ENCODE peak calls at places on chromosomes 16 and 17, in four cellular contexts. F is K562, L is GM12892, V is GM12878. K is an unnamed sample.

GRCh38 chr17:44043326-44043725 is 23.1 kb downstream of the LSM12 start:
- DNase-seq in F (no peak), L (no peak), V (no peak), K (no peak)

GRCh38 chr17:56593073-56593740 is at the start of gene NOG:
- DNase-seq in F (no peak), L (peak), V (no peak), K (peak)

GRCh38 chr17:63634816-63635215 is 12.6 kb downstream of the MAP3K3 start:
- DNase-seq in F (no peak), L (no peak), V (no peak), K (no peak)

GRCh38 chr16:72013888-72014538 is 5.5 kb downstream of the DHODH start:
- DNase-seq in F (peak), L (no peak), V (no peak), K (no peak)

GRCh38 chr16:27853651-27854050 is 209.9 kb downstream of the GSG1L start:
- DNase-seq in F (no peak), L (no peak), V (no peak), K (no peak)

GRCh38 chr17:5506307-5506706 is 19.9 kb downstream of the MIS12 start:
- DNase-seq in F (no peak), L (no peak), V (no peak), K (no peak)

GRCh38 chr16:69709456-69710084 is 16.8 kb downstream of the NQO1 start:
- DNase-seq in F (peak), L (no peak), V (peak), K (no peak)

GRCh38 chr16:72815348-72816318 is 232.3 kb downstream of the ZFHX3 start:
- DNase-seq in F (no peak), L (no peak), V (peak), K (no peak)

GRCh38 chr17:8479431-8479947 is 43.8 kb downstream of the NDEL1 start:
- DNase-seq in F (no peak), L (no peak), V (no peak), K (no peak)

GRCh38 chr17:74182041-74182783 is 21.3 kb upstream of the RPL38 start:
- DNase-seq in F (no peak), L (no peak), V (no peak), K (no peak)

GRCh38 chr16:23080329-23080728 is 68.9 kb downstream of the USP31 start:
- DNase-seq in F (no peak), L (no peak), V (no peak), K (no peak)

GRCh38 chr17:59521465-59522126 is 43.8 kb upstream of the DHX40 start:
- DNase-seq in F (peak), L (peak), V (peak), K (peak)

GRCh38 chr16:87806246-87806607 is 40.4 kb upstream of the KLHDC4 start:
- DNase-seq in F (no peak), L (no peak), V (no peak), K (no peak)

GRCh38 chr17:72008236-72008874 is 112.5 kb upstream of the SOX9 start:
- DNase-seq in F (no peak), L (no peak), V (no peak), K (no peak)

GRCh38 chr16:88472637-88473205 is 19.6 kb downstream of the ZFPM1 start:
- DNase-seq in F (no peak), L (no peak), V (no peak), K (no peak)

GRCh38 chr16:935684-936083 is 35.1 kb downstream of the LMF1 start:
- DNase-seq in F (no peak), L (no peak), V (no peak), K (no peak)

GRCh38 chr17:1100382-1100781 is 79.4 kb downstream of the ABR start:
- DNase-seq in F (no peak), L (no peak), V (no peak), K (no peak)

GRCh38 chr17:61593404-61593803 is 2.4 kb upstream of the NACA2 start:
- DNase-seq in F (no peak), L (no peak), V (no peak), K (no peak)

GRCh38 chr16:35398208-35398607 is 1938.8 kb downstream of the TP53TG3F start:
- DNase-seq in F (no peak), L (no peak), V (no peak), K (no peak)

GRCh38 chr16:11316331-11317015 is 28.8 kb upstream of the RMI2 start:
- DNase-seq in F (no peak), L (no peak), V (no peak), K (no peak)

GRCh38 chr16:866252-866651 is 65.7 kb upstream of the GNG13 start:
- DNase-seq in F (no peak), L (no peak), V (no peak), K (no peak)

GRCh38 chr16:66551362-66551761 is 1.0 kb upstream of the CKLF start:
- DNase-seq in F (peak), L (no peak), V (peak), K (peak)

GRCh38 chr17:51046527-51047384 is 73.9 kb downstream of the SPAG9 start:
- DNase-seq in F (no peak), L (no peak), V (no peak), K (no peak)

GRCh38 chr17:31310260-31310659 is 3.6 kb downstream of the EVI2B start:
- DNase-seq in F (no peak), L (no peak), V (no peak), K (no peak)

GRCh38 chr16:57723170-57723569 is 12.4 kb upstream of the KATNB1 start:
- DNase-seq in F (peak), L (no peak), V (no peak), K (no peak)

GRCh38 chr16:88685156-88686061 is 898 bp downstream of the SNAI3 start:
- DNase-seq in F (peak), L (no peak), V (no peak), K (no peak)

GRCh38 chr17:42342242-42343008 is 45.8 kb downstream of the STAT3 start:
- DNase-seq in F (peak), L (no peak), V (no peak), K (no peak)

GRCh38 chr16:25210758-25211157 is 6.0 kb upstream of the AQP8 start:
- DNase-seq in F (peak), L (no peak), V (no peak), K (no peak)

GRCh38 chr17:72525225-72525988 is 404.6 kb downstream of the SOX9 start:
- DNase-seq in F (no peak), L (no peak), V (no peak), K (no peak)

GRCh38 chr16:4116328-4117249 is at the start of gene ADCY9:
- DNase-seq in F (peak), L (peak), V (no peak), K (peak)

GRCh38 chr17:44062871-44063270 is 3.6 kb downstream of the LSM12 start:
- DNase-seq in F (no peak), L (no peak), V (no peak), K (no peak)

GRCh38 chr16:27208809-27209208 is 5.5 kb downstream of the KDM8 start:
- DNase-seq in F (no peak), L (no peak), V (no peak), K (no peak)

GRCh38 chr17:21419299-21420239 is 43.4 kb downstream of the KCNJ12 start:
- DNase-seq in F (no peak), L (no peak), V (no peak), K (no peak)

DNA sequence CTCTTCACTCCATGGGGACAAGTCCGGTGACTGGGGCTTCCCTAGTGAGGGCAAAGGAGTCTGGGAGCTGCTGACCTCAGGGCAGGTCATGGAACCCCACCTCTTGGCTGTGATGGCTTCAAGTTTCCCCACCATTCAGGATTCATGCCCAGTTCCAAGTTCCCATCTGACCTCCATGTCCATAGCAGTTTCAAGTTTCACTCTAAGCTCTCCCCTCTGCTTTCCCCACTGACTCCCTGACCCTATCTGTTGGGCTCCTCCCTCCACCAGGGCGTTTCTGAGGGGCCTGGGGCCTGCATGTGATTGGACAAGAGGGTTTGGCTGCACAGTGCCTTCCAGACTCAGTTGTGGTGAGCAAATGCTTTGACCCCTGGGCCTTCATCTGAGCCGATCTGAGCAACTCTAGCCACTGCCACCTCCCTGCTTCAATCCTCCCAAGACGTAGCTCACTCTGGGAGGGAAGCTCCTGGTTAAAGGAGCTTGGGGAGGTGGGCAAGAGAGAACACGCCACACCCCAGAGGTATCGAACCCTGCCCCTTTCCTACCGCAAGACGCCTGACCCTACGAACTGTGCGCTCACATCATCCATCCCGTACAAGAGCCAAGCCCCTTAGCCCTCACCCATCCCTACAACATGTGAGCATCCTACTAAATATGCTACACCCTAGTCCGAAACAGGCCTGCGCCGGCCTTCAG is 8.3 kb downstream of the ZNF629 start:
- DNase-seq in F (peak), L (no peak), V (no peak), K (no peak)
- TF ChIP-seq POLR2AphosphoS5 in F (no peak), L (no peak), V (no peak), K (no peak)

GRCh38 chr17:66632716-66633115 is 202.2 kb upstream of the CACNG5 start:
- DNase-seq in F (no peak), L (no peak), V (no peak), K (no peak)

GRCh38 chr17:66634193-66634592 is 200.7 kb upstream of the CACNG5 start:
- DNase-seq in F (no peak), L (no peak), V (no peak), K (no peak)

GRCh38 chr17:66635646-66636045 is 199.3 kb upstream of the CACNG5 start:
- DNase-seq in F (no peak), L (no peak), V (no peak), K (no peak)

GRCh38 chr17:66630828-66631472 is 204.0 kb upstream of the CACNG5 start:
- DNase-seq in F (no peak), L (no peak), V (no peak), K (no peak)

GRCh38 chr17:66633322-66633965 is 201.5 kb upstream of the CACNG5 start:
- DNase-seq in F (no peak), L (no peak), V (no peak), K (no peak)
- TF ChIP-seq TAF1 in F (no peak), L (no peak), V (no peak), K (no peak)

GRCh38 chr17:55351027-55351625 is 70.5 kb downstream of the MMD start:
- DNase-seq in F (no peak), L (no peak), V (no peak), K (no peak)
- TF ChIP-seq POLR2AphosphoS5 in F (no peak), L (no peak), V (no peak), K (no peak)

DNA sequence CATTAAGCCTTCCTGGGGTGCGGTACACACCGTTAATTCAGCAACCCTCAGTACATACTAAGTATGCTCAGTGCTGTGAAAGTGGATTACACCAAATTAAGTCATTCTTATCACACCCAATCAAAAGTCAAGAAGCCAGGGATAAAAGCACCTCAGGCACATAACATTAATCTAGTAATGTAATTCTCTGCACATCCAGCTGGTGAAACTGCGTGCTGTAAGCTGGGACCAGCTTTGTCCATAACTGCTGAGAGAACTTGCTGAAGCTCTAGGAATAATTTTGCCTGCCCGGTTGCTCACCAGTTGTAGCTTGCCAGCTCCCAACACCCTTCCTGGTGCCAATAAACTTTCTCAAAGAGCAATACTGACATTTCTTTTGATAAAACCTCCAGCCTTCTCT is 44.9 kb downstream of the SLC47A1 start:
- DNase-seq in F (no peak), L (no peak), V (no peak), K (no peak)
- TF ChIP-seq TAF1 in F (no peak), L (no peak), V (no peak), K (no peak)